ENCODE peak calls at places on chromosomes 16 and 17, in nine cellular contexts. One of them, this sample, is unnamed.

GRCh38 chr16:85238233-85238647 is 126.0 kb upstream of the CIBAR2 start:
- DNase-seq in NCI-H2171: peak
- DNase-seq in CD8-positive, alpha-beta memory T cell: no peak
- DNase-seq in CD4-positive, alpha-beta T cell: no peak
- DNase-seq in fibroblast of lung: peak
- DNase-seq in GM20000: no peak
- DNase-seq in NCI-H2029: no peak
- DNase-seq in natural killer cell treated with Interleukin-12 subunit alpha and Interleukin-12 subunit beta and Interleukin-15 and Interleukin-18, amount 100 ng/mL, for 72 hours: no peak
- DNase-seq in NCI-H1417 treated with DMSO at 0.1 percent for 48 hours: no peak
- DNase-seq in this sample: no peak

GRCh38 chr17:31724026-31724425 is 135.0 kb downstream of the COPRS start:
- DNase-seq in NCI-H2171: no peak
- DNase-seq in CD8-positive, alpha-beta memory T cell: no peak
- DNase-seq in CD4-positive, alpha-beta T cell: no peak
- DNase-seq in fibroblast of lung: peak
- DNase-seq in GM20000: no peak
- DNase-seq in NCI-H2029: no peak
- DNase-seq in natural killer cell treated with Interleukin-12 subunit alpha and Interleukin-12 subunit beta and Interleukin-15 and Interleukin-18, amount 100 ng/mL, for 72 hours: no peak
- DNase-seq in NCI-H1417 treated with DMSO at 0.1 percent for 48 hours: no peak
- DNase-seq in this sample: no peak

GRCh38 chr17:77898521-77899434 is 59.7 kb upstream of the TNRC6C start:
- DNase-seq in NCI-H2171: no peak
- DNase-seq in CD8-positive, alpha-beta memory T cell: peak
- DNase-seq in CD4-positive, alpha-beta T cell: no peak
- DNase-seq in fibroblast of lung: no peak
- DNase-seq in GM20000: no peak
- DNase-seq in NCI-H2029: no peak
- DNase-seq in natural killer cell treated with Interleukin-12 subunit alpha and Interleukin-12 subunit beta and Interleukin-15 and Interleukin-18, amount 100 ng/mL, for 72 hours: no peak
- DNase-seq in NCI-H1417 treated with DMSO at 0.1 percent for 48 hours: no peak
- DNase-seq in this sample: no peak

GRCh38 chr16:53209489-53209888 is 154.7 kb downstream of the CHD9 start:
- DNase-seq in NCI-H2171: no peak
- DNase-seq in CD8-positive, alpha-beta memory T cell: no peak
- DNase-seq in CD4-positive, alpha-beta T cell: no peak
- DNase-seq in fibroblast of lung: no peak
- DNase-seq in GM20000: no peak
- DNase-seq in NCI-H2029: no peak
- DNase-seq in natural killer cell treated with Interleukin-12 subunit alpha and Interleukin-12 subunit beta and Interleukin-15 and Interleukin-18, amount 100 ng/mL, for 72 hours: no peak
- DNase-seq in NCI-H1417 treated with DMSO at 0.1 percent for 48 hours: no peak
- DNase-seq in this sample: no peak

GRCh38 chr16:48542020-48542473 is 67.9 kb downstream of the N4BP1 start:
- DNase-seq in NCI-H2171: peak
- DNase-seq in CD8-positive, alpha-beta memory T cell: no peak
- DNase-seq in CD4-positive, alpha-beta T cell: no peak
- DNase-seq in fibroblast of lung: peak
- DNase-seq in GM20000: no peak
- DNase-seq in NCI-H2029: no peak
- DNase-seq in natural killer cell treated with Interleukin-12 subunit alpha and Interleukin-12 subunit beta and Interleukin-15 and Interleukin-18, amount 100 ng/mL, for 72 hours: no peak
- DNase-seq in NCI-H1417 treated with DMSO at 0.1 percent for 48 hours: no peak
- DNase-seq in this sample: no peak

GRCh38 chr16:1330931-1331711 is 2.3 kb upstream of the BAIAP3 start:
- DNase-seq in NCI-H2171: no peak
- DNase-seq in CD8-positive, alpha-beta memory T cell: no peak
- DNase-seq in CD4-positive, alpha-beta T cell: no peak
- DNase-seq in fibroblast of lung: no peak
- DNase-seq in GM20000: no peak
- DNase-seq in NCI-H2029: no peak
- DNase-seq in natural killer cell treated with Interleukin-12 subunit alpha and Interleukin-12 subunit beta and Interleukin-15 and Interleukin-18, amount 100 ng/mL, for 72 hours: no peak
- DNase-seq in NCI-H1417 treated with DMSO at 0.1 percent for 48 hours: no peak
- DNase-seq in this sample: no peak

GRCh38 chr17:49226771-49227435 is 3.7 kb downstream of the PHOSPHO1 start:
- DNase-seq in NCI-H2171: no peak
- DNase-seq in CD8-positive, alpha-beta memory T cell: no peak
- DNase-seq in CD4-positive, alpha-beta T cell: no peak
- DNase-seq in fibroblast of lung: no peak
- DNase-seq in GM20000: peak
- DNase-seq in NCI-H2029: no peak
- DNase-seq in natural killer cell treated with Interleukin-12 subunit alpha and Interleukin-12 subunit beta and Interleukin-15 and Interleukin-18, amount 100 ng/mL, for 72 hours: no peak
- DNase-seq in NCI-H1417 treated with DMSO at 0.1 percent for 48 hours: no peak
- DNase-seq in this sample: no peak

GRCh38 chr17:79826210-79826680 is 13.0 kb downstream of the CBX4 start:
- DNase-seq in NCI-H2171: no peak
- DNase-seq in CD8-positive, alpha-beta memory T cell: no peak
- DNase-seq in CD4-positive, alpha-beta T cell: no peak
- DNase-seq in fibroblast of lung: no peak
- DNase-seq in GM20000: no peak
- DNase-seq in NCI-H2029: no peak
- DNase-seq in natural killer cell treated with Interleukin-12 subunit alpha and Interleukin-12 subunit beta and Interleukin-15 and Interleukin-18, amount 100 ng/mL, for 72 hours: no peak
- DNase-seq in NCI-H1417 treated with DMSO at 0.1 percent for 48 hours: no peak
- DNase-seq in this sample: no peak

GRCh38 chr17:73323622-73324455 is 12.0 kb upstream of the CDC42EP4 start:
- DNase-seq in NCI-H2171: no peak
- DNase-seq in CD8-positive, alpha-beta memory T cell: no peak
- DNase-seq in CD4-positive, alpha-beta T cell: no peak
- DNase-seq in fibroblast of lung: peak
- DNase-seq in GM20000: no peak
- DNase-seq in NCI-H2029: no peak
- DNase-seq in natural killer cell treated with Interleukin-12 subunit alpha and Interleukin-12 subunit beta and Interleukin-15 and Interleukin-18, amount 100 ng/mL, for 72 hours: no peak
- DNase-seq in NCI-H1417 treated with DMSO at 0.1 percent for 48 hours: no peak
- DNase-seq in this sample: no peak

GRCh38 chr16:19177111-19177747 is 9.2 kb downstream of the SYT17 start:
- DNase-seq in NCI-H2171: no peak
- DNase-seq in CD8-positive, alpha-beta memory T cell: no peak
- DNase-seq in CD4-positive, alpha-beta T cell: no peak
- DNase-seq in fibroblast of lung: no peak
- DNase-seq in GM20000: no peak
- DNase-seq in NCI-H2029: peak
- DNase-seq in natural killer cell treated with Interleukin-12 subunit alpha and Interleukin-12 subunit beta and Interleukin-15 and Interleukin-18, amount 100 ng/mL, for 72 hours: no peak
- DNase-seq in NCI-H1417 treated with DMSO at 0.1 percent for 48 hours: no peak
- DNase-seq in this sample: no peak

GRCh38 chr16:5000573-5001001 is 33.1 kb downstream of the NAGPA start:
- DNase-seq in NCI-H2171: no peak
- DNase-seq in CD8-positive, alpha-beta memory T cell: no peak
- DNase-seq in CD4-positive, alpha-beta T cell: no peak
- DNase-seq in fibroblast of lung: no peak
- DNase-seq in GM20000: no peak
- DNase-seq in NCI-H2029: no peak
- DNase-seq in natural killer cell treated with Interleukin-12 subunit alpha and Interleukin-12 subunit beta and Interleukin-15 and Interleukin-18, amount 100 ng/mL, for 72 hours: no peak
- DNase-seq in NCI-H1417 treated with DMSO at 0.1 percent for 48 hours: no peak
- DNase-seq in this sample: no peak

GRCh38 chr17:7582401-7583252 is 1.0 kb upstream of the MPDU1 start:
- DNase-seq in NCI-H2171: no peak
- DNase-seq in CD8-positive, alpha-beta memory T cell: no peak
- DNase-seq in CD4-positive, alpha-beta T cell: no peak
- DNase-seq in fibroblast of lung: no peak
- DNase-seq in GM20000: no peak
- DNase-seq in NCI-H2029: no peak
- DNase-seq in natural killer cell treated with Interleukin-12 subunit alpha and Interleukin-12 subunit beta and Interleukin-15 and Interleukin-18, amount 100 ng/mL, for 72 hours: no peak
- DNase-seq in NCI-H1417 treated with DMSO at 0.1 percent for 48 hours: no peak
- DNase-seq in this sample: no peak

GRCh38 chr16:57147381-57148191 is 38.3 kb downstream of the PSME3IP1 start:
- DNase-seq in NCI-H2171: no peak
- DNase-seq in CD8-positive, alpha-beta memory T cell: no peak
- DNase-seq in CD4-positive, alpha-beta T cell: no peak
- DNase-seq in fibroblast of lung: no peak
- DNase-seq in GM20000: peak
- DNase-seq in NCI-H2029: no peak
- DNase-seq in natural killer cell treated with Interleukin-12 subunit alpha and Interleukin-12 subunit beta and Interleukin-15 and Interleukin-18, amount 100 ng/mL, for 72 hours: no peak
- DNase-seq in NCI-H1417 treated with DMSO at 0.1 percent for 48 hours: no peak
- DNase-seq in this sample: no peak

This sample was measured in GM18507.